ENCODE peak calls at places on chromosome 22, in five cellular contexts. Z, R, Y, U and Q are unnamed samples. For H3K4me1, the result is how much of the 10 kb centered on the place peaks cover.

GRCh38 chr22:41517172-41518047 is 26.9 kb downstream of the POLR3H start:
- DNase-seq in Y (no peak), U (peak), R (peak), Z (peak), Q (peak)

GRCh38 chr22:38782402-38783094 is 11.4 kb downstream of the DNAL4 start:
- DNase-seq in Z (no peak), U (no peak), R (peak), Y (no peak), Q (no peak)

GRCh38 chr22:39627208-39627607 is 56.7 kb downstream of the CACNA1I start:
- DNase-seq in Y (no peak), R (no peak), U (no peak), Z (no peak), Q (no peak)

GRCh38 chr22:39349967-39350802 is at the start of gene SYNGR1:
- DNase-seq in Z (no peak), U (no peak), R (peak), Y (no peak), Q (peak)

GRCh38 chr22:31313366-31314147 is 21.3 kb upstream of the PIK3IP1 start:
- DNase-seq in R (peak), U (peak), Y (peak), Z (peak), Q (peak)

GRCh38 chr22:24969588-24970301 is 17.2 kb downstream of the KIAA1671 start:
- DNase-seq in Y (no peak), Z (no peak), R (no peak), U (peak), Q (no peak)

GRCh38 chr22:27461470-27461869 is 340.1 kb downstream of the MN1 start:
- DNase-seq in R (no peak), Z (peak), U (no peak), Y (peak), Q (no peak)

GRCh38 chr22:19825904-19826618 is 28.6 kb downstream of the GNB1L start:
- DNase-seq in R (no peak), Z (no peak), Y (no peak), U (no peak), Q (peak)

GRCh38 chr22:34416321-34416900 is 496.1 kb upstream of the LARGE1 start:
- DNase-seq in R (no peak), Y (no peak), Z (no peak), U (no peak), Q (no peak)

GRCh38 chr22:41917906-41918791 is 3.3 kb upstream of the SHISA8 start:
- DNase-seq in U (peak), R (no peak), Y (no peak), Z (peak), Q (peak)

GRCh38 chr22:31160328-31160978 is 471 bp downstream of the RNF185 start:
- DNase-seq in U (peak), R (peak), Y (no peak), Z (no peak), Q (no peak)

GRCh38 chr22:25656724-25657123 is 85.3 kb upstream of the MYO18B start:
- DNase-seq in R (no peak), Y (no peak), U (no peak), Z (no peak), Q (no peak)

GRCh38 chr22:27534720-27535125 is 266.8 kb downstream of the MN1 start:
- DNase-seq in R (no peak), U (no peak), Z (peak), Y (no peak), Q (no peak)

GRCh38 chr22:22156716-22157499 is 87.7 kb upstream of the VPREB1 start:
- DNase-seq in Y (peak), Z (peak), U (peak), R (peak), Q (peak)

GRCh38 chr22:40487663-40488249 is 117.4 kb downstream of the SGSM3 start:
- DNase-seq in U (no peak), Y (no peak), R (peak), Z (peak), Q (no peak)

GRCh38 chr22:28714043-28714442 is 27.6 kb downstream of the CHEK2 start:
- DNase-seq in Y (no peak), Z (no peak), U (no peak), R (no peak), Q (no peak)

GRCh38 chr22:45616432-45616831 is 55.2 kb upstream of the ATXN10 start:
- DNase-seq in U (no peak), Z (no peak), Y (no peak), R (no peak), Q (no peak)

GRCh38 chr22:31102441-31103081 is 4.8 kb downstream of the SELENOM start:
- DNase-seq in Z (peak), U (peak), Y (no peak), R (no peak), Q (peak)

GRCh38 chr22:20549232-20549841 is 41.9 kb downstream of the MED15 start:
- DNase-seq in U (no peak), Y (no peak), R (no peak), Z (no peak), Q (no peak)

GRCh38 chr22:27485842-27486241 is 315.7 kb downstream of the MN1 start:
- DNase-seq in U (no peak), Y (no peak), Z (no peak), R (no peak), Q (no peak)

GRCh38 chr22:42770448-42770726 is 49.7 kb upstream of the A4GALT start:
- DNase-seq in Z (no peak), U (no peak), R (no peak), Y (no peak), Q (no peak)

GRCh38 chr22:24315367-24315781 is 44.7 kb downstream of the SPECC1L start:
- DNase-seq in Y (no peak), Z (no peak), U (no peak), R (no peak), Q (no peak)

GRCh38 chr22:30159561-30160353 is 79.5 kb downstream of the HORMAD2 start:
- DNase-seq in Z (peak), U (no peak), R (no peak), Y (no peak), Q (no peak)

GRCh38 chr22:39490135-39490798 is 11.8 kb upstream of the MIEF1 start:
- DNase-seq in R (peak), Y (peak), Z (peak), U (peak), Q (peak)

GRCh38 chr22:29330753-29331152 is 15.3 kb upstream of the RASL10A start:
- DNase-seq in R (no peak), U (no peak), Z (no peak), Y (no peak), Q (no peak)

GRCh38 chr22:41030891-41031290 is 61.5 kb upstream of the EP300 start:
- DNase-seq in R (no peak), U (no peak), Z (no peak), Y (no peak), Q (no peak)

GRCh38 chr22:48047722-48048500 is 1285.5 kb downstream of the TBC1D22A start:
- DNase-seq in Y (no peak), U (no peak), R (no peak), Z (no peak), Q (no peak)

GRCh38 chr22:20659920-20660319 is 114.0 kb upstream of the SERPIND1 start:
- DNase-seq in Z (no peak), Y (no peak), R (no peak), U (no peak), Q (no peak)

GRCh38 chr22:45589556-45589955 is 82.1 kb upstream of the ATXN10 start:
- DNase-seq in U (no peak), Z (no peak), Y (no peak), R (no peak), Q (no peak)

GRCh38 chr22:42270178-42270511 is 308 bp downstream of the TCF20 start:
- DNase-seq in Y (no peak), R (peak), U (no peak), Z (peak), Q (no peak)

GRCh38 chr22:42296381-42296853 is 26.0 kb upstream of the TCF20 start:
- DNase-seq in R (no peak), Z (no peak), U (peak), Y (no peak), Q (peak)

GRCh38 chr22:30262917-30263741 is 3.5 kb downstream of the OSM start:
- DNase-seq in Y (peak), Z (peak), U (peak), R (peak), Q (peak)

GRCh38 chr22:29816539-29816938 is 21.5 kb downstream of the ASCC2 start:
- DNase-seq in Z (no peak), Y (no peak), R (no peak), U (no peak), Q (no peak)

GRCh38 chr22:26837784-26838520 is 180.6 kb downstream of the MIAT start:
- DNase-seq in U (no peak), R (no peak), Z (no peak), Y (no peak), Q (no peak)

GRCh38 chr22:19770349-19771220 is 10.0 kb downstream of the TBX1 start:
- DNase-seq in U (no peak), R (no peak), Z (no peak), Y (no peak), Q (no peak)

GRCh38 chr22:32805586-32805881 is 4.0 kb downstream of the TIMP3 start:
- DNase-seq in Z (no peak), R (no peak), U (no peak), Y (no peak), Q (no peak)

GRCh38 chr22:32810241-32811133 is 9.0 kb downstream of the TIMP3 start:
- DNase-seq in Y (no peak), R (no peak), U (no peak), Z (no peak), Q (no peak)

GRCh38 chr22:32806296-32806695 is 4.8 kb downstream of the TIMP3 start:
- DNase-seq in Z (no peak), Y (no peak), R (no peak), U (no peak), Q (no peak)

GRCh38 chr22:32809786-32810185 is 8.3 kb downstream of the TIMP3 start:
- DNase-seq in R (no peak), U (no peak), Y (no peak), Z (no peak), Q (no peak)

DNA sequence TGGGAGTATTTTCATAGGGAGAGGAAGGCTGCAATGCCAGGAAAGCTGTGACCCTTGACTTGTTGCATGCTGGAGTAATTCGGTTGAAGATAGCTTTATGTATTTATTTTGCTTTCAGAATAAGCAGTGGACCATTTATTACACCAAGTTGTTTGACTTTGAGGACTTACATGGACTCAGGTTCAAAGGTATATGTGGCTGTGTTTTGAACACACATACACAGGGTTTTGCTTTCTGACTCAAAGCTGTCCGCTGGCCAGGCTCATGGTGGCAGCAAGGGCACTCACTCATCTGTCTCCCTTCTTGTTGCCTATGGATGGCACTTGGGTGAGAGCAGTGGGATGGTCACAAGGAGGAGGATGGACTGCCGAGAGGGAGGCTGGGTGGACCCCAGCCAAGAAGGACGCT is 6.5 kb downstream of the TIMP3 start:
- DNase-seq in Y (no peak), U (no peak), R (no peak), Z (no peak), Q (no peak)
- TF ChIP-seq EP300 in Y (no peak), U (no peak), R (no peak), Z (no peak), Q (no peak)

GRCh38 chr22:49962012-49962750 is 1.6 kb downstream of the PIM3 start:
- DNase-seq in U (peak), R (peak), Z (peak), Y (no peak), Q (peak)
- TF ChIP-seq POLR2A in U (peak), R (no peak), Z (no peak), Y (no peak), Q (peak)

GRCh38 chr22:46767249-46767985 is 5.0 kb downstream of the TBC1D22A start:
- DNase-seq in U (no peak), Y (no peak), Z (no peak), R (no peak), Q (no peak)

GRCh38 chr22:46769191-46769675 is 6.8 kb downstream of the TBC1D22A start:
- DNase-seq in U (no peak), R (no peak), Z (no peak), Y (no peak), Q (peak)

GRCh38 chr22:46764140-46764680 is 1.8 kb downstream of the TBC1D22A start:
- DNase-seq in U (no peak), Z (no peak), Y (no peak), R (no peak), Q (no peak)

GRCh38 chr22:46764779-46765485 is 2.5 kb downstream of the TBC1D22A start:
- DNase-seq in Z (no peak), U (no peak), R (no peak), Y (no peak), Q (peak)

GRCh38 chr22:46766611-46767010 is 4.2 kb downstream of the TBC1D22A start:
- DNase-seq in U (no peak), R (no peak), Z (no peak), Y (no peak), Q (no peak)
- H3K4me1 ChIP-seq in U (under half), R (under half), Z (under half), Y (under half), Q (half or more)

DNA sequence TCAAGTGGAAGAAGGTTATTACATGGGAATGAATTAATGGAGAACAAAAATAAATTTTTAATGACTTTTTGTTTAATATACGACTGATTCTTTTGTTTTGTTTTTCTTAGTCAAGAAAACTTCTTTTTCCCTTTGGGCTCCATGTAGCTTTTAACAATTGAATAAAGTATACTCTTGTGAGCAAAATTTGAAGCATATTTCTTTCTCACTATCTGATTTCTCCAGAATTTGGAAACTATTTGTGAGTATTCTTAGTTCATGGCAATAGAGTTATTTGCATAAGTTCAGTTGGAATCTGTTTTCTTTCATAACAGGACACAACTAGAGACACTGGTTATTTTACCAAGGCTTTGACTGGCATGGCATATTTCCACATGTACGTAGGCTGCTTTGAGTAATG is 3.8 kb upstream of the APOL1 start:
- DNase-seq in Z (no peak), R (no peak), Y (no peak), U (no peak), Q (no peak)
- TF ChIP-seq EP300 in Z (no peak), R (no peak), Y (no peak), U (no peak), Q (no peak)

GRCh38 chr22:18079706-18080230 is 2.0 kb downstream of the PEX26 start:
- DNase-seq in R (no peak), Z (no peak), Y (no peak), U (no peak), Q (no peak)

GRCh38 chr22:18076060-18076497 is 1.7 kb upstream of the PEX26 start:
- DNase-seq in Y (no peak), R (peak), U (peak), Z (peak), Q (peak)

GRCh38 chr22:18077087-18077638 is 627 bp upstream of the PEX26 start:
- DNase-seq in Z (no peak), U (no peak), Y (no peak), R (no peak), Q (no peak)

GRCh38 chr22:18077639-18078328 is at the start of gene PEX26:
- DNase-seq in Z (peak), R (peak), Y (peak), U (peak), Q (peak)

GRCh38 chr22:18078329-18079041 is 695 bp downstream of the PEX26 start:
- DNase-seq in Y (no peak), R (peak), U (peak), Z (peak), Q (peak)
- TF ChIP-seq POLR2A in Y (no peak), R (no peak), U (peak), Z (no peak), Q (no peak)

GRCh38 chr22:23249506-23250423 is 69.5 kb downstream of the BCR start:
- DNase-seq in U (no peak), Z (no peak), R (peak), Y (no peak), Q (no peak)
- H3K4me1 ChIP-seq in U (under half), Z (under half), R (half or more), Y (under half), Q (under half)

GRCh38 chr22:37659066-37659896 is 758 bp downstream of the PDXP start:
- DNase-seq in Y (no peak), U (peak), R (no peak), Z (no peak), Q (no peak)

GRCh38 chr22:37660709-37661045 is 2.2 kb downstream of the PDXP start:
- DNase-seq in R (no peak), Z (no peak), Y (no peak), U (no peak), Q (no peak)

GRCh38 chr22:37657590-37658132 is 862 bp upstream of the PDXP start:
- DNase-seq in R (peak), U (no peak), Y (no peak), Z (no peak), Q (no peak)

GRCh38 chr22:37659897-37660708 is 1.6 kb downstream of the PDXP start:
- DNase-seq in R (no peak), Z (no peak), U (peak), Y (no peak), Q (no peak)

GRCh38 chr22:37658133-37659065 is at the start of gene PDXP:
- DNase-seq in R (peak), Z (peak), Y (peak), U (peak), Q (peak)
- TF ChIP-seq EP300 in R (no peak), Z (no peak), Y (no peak), U (no peak), Q (no peak)

GRCh38 chr22:36334081-36334831 is 53.5 kb downstream of the MYH9 start:
- DNase-seq in Y (no peak), Z (peak), R (peak), U (peak), Q (no peak)
- TF ChIP-seq POLR2A in Y (no peak), Z (no peak), R (no peak), U (no peak), Q (no peak)

GRCh38 chr22:50461536-50461935 is 13.3 kb downstream of the SBF1 start:
- DNase-seq in Z (no peak), U (no peak), R (no peak), Y (no peak), Q (no peak)

GRCh38 chr22:50463188-50463900 is 11.5 kb downstream of the SBF1 start:
- DNase-seq in Y (no peak), U (no peak), Z (no peak), R (no peak), Q (no peak)

GRCh38 chr22:50460942-50461341 is 13.9 kb downstream of the SBF1 start:
- DNase-seq in Z (no peak), U (peak), Y (no peak), R (no peak), Q (peak)

GRCh38 chr22:50464451-50464850 is 10.4 kb downstream of the SBF1 start:
- DNase-seq in Z (no peak), R (no peak), U (no peak), Y (no peak), Q (no peak)

GRCh38 chr22:50461979-50462540 is 12.8 kb downstream of the SBF1 start:
- DNase-seq in R (no peak), U (no peak), Z (no peak), Y (no peak), Q (no peak)
- H3K4me1 ChIP-seq in R (under half), U (under half), Z (under half), Y (under half), Q (under half)

DNA sequence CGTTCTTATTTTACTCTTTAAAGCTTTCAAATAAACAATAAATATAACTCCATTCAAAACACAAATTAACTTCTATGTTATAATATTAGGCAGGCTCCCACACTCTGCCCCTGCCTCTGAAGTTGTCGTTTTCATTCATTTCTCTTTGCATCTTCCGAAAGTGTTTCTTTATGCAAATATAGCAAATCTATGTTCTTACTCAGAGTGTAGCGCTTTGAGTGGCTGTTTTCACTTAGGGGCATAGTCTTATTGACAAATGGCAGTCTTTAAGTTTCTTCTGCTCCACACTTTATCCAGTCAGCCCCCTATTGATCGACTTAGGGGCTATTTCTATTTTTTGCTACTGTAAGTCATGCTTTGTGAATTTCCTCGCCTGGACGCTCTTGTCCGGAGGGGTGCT is 45.3 kb upstream of the RTL6 start:
- DNase-seq in Z (no peak), U (no peak), R (no peak), Y (no peak), Q (no peak)
- TF ChIP-seq EP300 in Z (no peak), U (no peak), R (no peak), Y (no peak), Q (no peak)